ENCODE peak calls at places on chromosomes 11 and 22, in eight cellular contexts. J is stimulated activated naive CD8-positive, alpha-beta T cell treated with anti-CD3 and anti-CD28 coated beads, Interleukin-15, Interleukin-2, amounts not matched to agents 100 U/mL and 50 U/mL, for 24 hours; A is T-helper 2 cell; E is HS-27A; S is stimulated activated CD8-positive, alpha-beta memory T cell treated with anti-CD3 and anti-CD28 coated beads, Interleukin-15, amount 100 ng/mL, for 1 hour; Z is left ventricle myocardium inferior; K is keratinocyte; F is GM23338. C is an unnamed sample.

GRCh38 chr11:35550374-35551036 is 25.1 kb upstream of the PAMR1 start:
- DNase-seq in E (no peak), Z (no peak), S (no peak), F (no peak), J (no peak), A (no peak), K (no peak), C (no peak)

GRCh38 chr11:70073881-70074371 is 4.2 kb upstream of the ANO1 start:
- DNase-seq in K (no peak), F (peak; percentile 41), A (no peak), J (no peak), E (no peak), S (no peak), Z (no peak), C (no peak)

GRCh38 chr22:41868556-41868955 is 35.7 kb downstream of the SREBF2 start:
- DNase-seq in J (no peak), E (no peak), Z (no peak), A (no peak), K (no peak), F (no peak), S (no peak), C (no peak)

GRCh38 chr11:108562746-108563581 is 30.6 kb downstream of the EXPH5 start:
- DNase-seq in S (no peak), F (no peak), Z (no peak), J (no peak), E (no peak), K (no peak), A (no peak), C (no peak)

GRCh38 chr22:23282089-23282501 is 101.8 kb downstream of the BCR start:
- DNase-seq in E (peak; percentile 78), Z (peak; percentile 45), F (no peak), J (no peak), K (peak; percentile 91), S (no peak), A (no peak), C (no peak)

GRCh38 chr22:42947211-42947990 is 67.5 kb downstream of the PACSIN2 start:
- DNase-seq in K (no peak), J (no peak), S (no peak), Z (peak; percentile 73), A (no peak), F (no peak), E (no peak), C (peak; percentile 42)

GRCh38 chr11:5690216-5690615 is 626 bp downstream of the TRIM22 start:
- DNase-seq in S (no peak), A (no peak), Z (no peak), E (no peak), J (no peak), K (no peak), F (no peak), C (peak; percentile 52)

GRCh38 chr11:83287631-83288030 is 1.5 kb upstream of the CCDC90B start:
- DNase-seq in A (no peak), J (no peak), F (no peak), S (no peak), K (no peak), E (no peak), Z (no peak), C (no peak)

GRCh38 chr22:30472994-30473720 is 1.3 kb upstream of the SEC14L3 start:
- DNase-seq in Z (no peak), A (peak; percentile 24), J (no peak), E (no peak), F (no peak), S (no peak), K (no peak), C (no peak)

GRCh38 chr11:72098741-72099140 is 4.4 kb downstream of the LAMTOR1 start:
- DNase-seq in J (no peak), K (no peak), F (no peak), S (no peak), E (no peak), Z (no peak), A (no peak), C (no peak)

GRCh38 chr11:44622721-44623258 is 57.3 kb downstream of the CD82 start:
- DNase-seq in F (no peak), A (no peak), E (no peak), S (no peak), J (no peak), Z (no peak), K (no peak), C (no peak)

GRCh38 chr11:122159173-122159701 is 43.2 kb upstream of the BLID start:
- DNase-seq in F (peak; percentile 26), A (no peak), Z (peak; percentile 20), S (no peak), K (no peak), J (no peak), E (no peak), C (peak; percentile 85)

GRCh38 chr11:81237139-81237538 is 1496.5 kb downstream of the FAM181B start:
- DNase-seq in Z (no peak), K (no peak), A (no peak), J (no peak), S (no peak), E (peak; percentile 8), F (peak; percentile 74), C (peak; percentile 33)

GRCh38 chr22:37999640-38000272 is 15.4 kb upstream of the SOX10 start:
- DNase-seq in A (peak; percentile 54), K (peak; percentile 88), S (no peak), Z (no peak), F (no peak), E (peak; percentile 53), J (no peak), C (no peak)

GRCh38 chr11:112728716-112729115 is 232.5 kb upstream of the NCAM1 start:
- DNase-seq in K (no peak), J (no peak), S (no peak), Z (no peak), F (no peak), E (no peak), A (no peak), C (no peak)

GRCh38 chr11:72483412-72484186 is 49.3 kb upstream of the CLPB start:
- DNase-seq in K (no peak), F (no peak), A (no peak), E (no peak), Z (no peak), J (no peak), S (no peak), C (no peak)

GRCh38 chr22:23062616-23063538 is 7.4 kb upstream of the GNAZ start:
- DNase-seq in A (no peak), S (no peak), J (no peak), F (no peak), K (no peak), Z (no peak), E (no peak), C (no peak)

GRCh38 chr11:13193613-13194012 is 84.0 kb upstream of the BMAL1 start:
- DNase-seq in J (no peak), A (no peak), S (no peak), K (no peak), E (no peak), Z (no peak), F (no peak), C (no peak)

GRCh38 chr11:12800032-12800671 is 125.9 kb downstream of the TEAD1 start:
- DNase-seq in K (no peak), F (peak; percentile 46), A (no peak), E (no peak), Z (no peak), S (no peak), J (no peak), C (peak; percentile 72)

GRCh38 chr11:69135420-69136363 is 20.0 kb upstream of the SMIM38 start:
- DNase-seq in S (no peak), K (no peak), E (no peak), A (no peak), F (no peak), Z (no peak), J (peak; percentile 26), C (no peak)

GRCh38 chr11:17221968-17222367 is 14.2 kb upstream of the PIK3C2A start:
- DNase-seq in F (no peak), A (no peak), Z (no peak), K (no peak), J (no peak), E (no peak), S (no peak), C (no peak)

GRCh38 chr11:130337281-130338089 is 22.8 kb upstream of the ZBTB44 start:
- DNase-seq in F (no peak), Z (no peak), A (no peak), S (no peak), K (no peak), E (no peak), J (no peak), C (no peak)

GRCh38 chr11:34105079-34105956 is at the start of gene NAT10:
- DNase-seq in E (peak; percentile 99), J (peak; percentile 96), F (peak; percentile 99), S (peak; percentile 96), K (peak; percentile 95), Z (peak; percentile 96), A (peak; percentile 97), C (peak; percentile 99)

GRCh38 chr11:12354750-12355545 is 22.4 kb upstream of the PARVA start:
- DNase-seq in S (no peak), E (no peak), J (no peak), Z (no peak), A (no peak), K (no peak), F (peak; percentile 52), C (no peak)

GRCh38 chr11:125874556-125875124 is 12.8 kb upstream of the HYLS1 start:
- DNase-seq in S (peak; percentile 17), J (peak; percentile 59), Z (peak; percentile 25), K (no peak), A (no peak), E (no peak), F (peak; percentile 91), C (peak; percentile 79)

C was measured in cardiac muscle cell.